ENCODE peak calls at places on chromosome 4, in seven cellular contexts. D is NCI-H1694; Z is stimulated activated CD4-positive, alpha-beta T cell treated with anti-CD3 and anti-CD28 coated beads, Interleukin-15, amount 100 ng/mL, for 1 hour; L is G401; A is neural progenitor cell; K is LHCN-M2; V is tibial nerve. E is an unnamed sample.

GRCh38 chr4:183912585-183912984 is 7.5 kb downstream of the STOX2 start:
- DNase-seq in Z (no peak), A (no peak), V (no peak), D (no peak), K (no peak), L (no peak), E (no peak)

GRCh38 chr4:39548425-39549067 is 21.3 kb upstream of the UGDH start:
- DNase-seq in A (no peak), V (no peak), L (no peak), K (no peak), D (no peak), Z (no peak), E (no peak)

GRCh38 chr4:94621491-94622080 is 136.2 kb upstream of the BMPR1B start:
- DNase-seq in A (peak), L (peak), Z (no peak), K (peak), D (no peak), V (peak), E (peak)

GRCh38 chr4:70943115-70943514 is 40.9 kb downstream of the MOB1B start:
- DNase-seq in D (no peak), K (no peak), A (no peak), V (no peak), L (no peak), Z (no peak), E (no peak)

GRCh38 chr4:179097741-179098140 is 1655.5 kb upstream of the AGA start:
- DNase-seq in K (no peak), D (no peak), A (peak), V (no peak), Z (no peak), L (no peak), E (peak)

GRCh38 chr4:80365928-80366327 is 30.4 kb downstream of the CFAP299 start:
- DNase-seq in A (peak), D (peak), K (peak), Z (no peak), V (peak), L (peak), E (peak)

GRCh38 chr4:150199056-150199455 is 120.8 kb downstream of the DCLK2 start:
- DNase-seq in K (no peak), A (no peak), D (no peak), L (no peak), Z (no peak), V (no peak), E (no peak)

GRCh38 chr4:128830906-128831525 is 21.5 kb downstream of the JADE1 start:
- DNase-seq in Z (no peak), L (peak), A (no peak), D (no peak), V (no peak), K (no peak), E (no peak)

GRCh38 chr4:879730-880079 is 52.4 kb downstream of the GAK start:
- DNase-seq in D (no peak), K (no peak), A (no peak), V (no peak), Z (no peak), L (no peak), E (no peak)

GRCh38 chr4:94961420-94961819 is 203.7 kb downstream of the BMPR1B start:
- DNase-seq in A (no peak), V (no peak), L (no peak), Z (no peak), D (no peak), K (no peak), E (no peak)

GRCh38 chr4:11415409-11416070 is 13.2 kb downstream of the HS3ST1 start:
- DNase-seq in D (no peak), V (no peak), K (no peak), L (peak), A (no peak), Z (no peak), E (no peak)

GRCh38 chr4:40482985-40483647 is 146.5 kb downstream of the RBM47 start:
- DNase-seq in V (no peak), A (peak), L (no peak), D (no peak), Z (no peak), K (no peak), E (peak)

GRCh38 chr4:126395661-126396060 is 1080.9 kb downstream of the FAT4 start:
- DNase-seq in Z (no peak), D (no peak), K (peak), L (no peak), A (no peak), V (no peak), E (no peak)

GRCh38 chr4:2934077-2934812 is 29.0 kb downstream of the NOP14 start:
- DNase-seq in V (peak), K (peak), Z (no peak), L (no peak), D (no peak), A (peak), E (peak)

GRCh38 chr4:16083217-16084191 is at the start of gene PROM1:
- DNase-seq in V (no peak), D (no peak), A (peak), Z (no peak), K (no peak), L (no peak), E (peak)

GRCh38 chr4:69907151-69907550 is 23.7 kb upstream of the CSN1S1 start:
- DNase-seq in Z (no peak), A (no peak), L (no peak), V (no peak), D (no peak), K (no peak), E (no peak)

GRCh38 chr4:168850016-168850415 is 160.0 kb downstream of the CBR4 start:
- DNase-seq in V (no peak), L (no peak), Z (no peak), D (no peak), A (no peak), K (no peak), E (no peak)

GRCh38 chr4:190121759-190122158 is 51.8 kb upstream of the DUX4 start:
- DNase-seq in A (peak), V (no peak), L (no peak), K (no peak), Z (no peak), D (no peak), E (no peak)

GRCh38 chr4:126897038-126897437 is 735.7 kb upstream of the INTU start:
- DNase-seq in L (no peak), V (no peak), Z (no peak), A (no peak), K (no peak), D (no peak), E (no peak)